ENCODE peak calls at places on chromosomes 5 and 9, in six cellular contexts. N, D, X, I, P and V are unnamed samples.

GRCh38 chr5:133664422-133664821 is 52.1 kb upstream of the FSTL4 start:
- DNase-seq in N (no peak), I (no peak), P (peak; percentile 96), D (no peak), X (peak; percentile 72), V (no peak)

GRCh38 chr5:134149571-134150303 is 27.0 kb downstream of the SKP1 start:
- DNase-seq in N (no peak), P (no peak), I (no peak), X (peak; percentile 90), D (no peak), V (no peak)

GRCh38 chr5:18314192-18314778 is 680.0 kb downstream of the TAF11L14 start:
- DNase-seq in I (no peak), X (no peak), P (peak; percentile 32), D (peak; percentile 43), N (no peak), V (peak; percentile 39)

GRCh38 chr9:136963751-136964150 is 11.7 kb downstream of the LCN12 start:
- DNase-seq in D (no peak), N (no peak), X (no peak), P (no peak), I (no peak), V (no peak)

GRCh38 chr9:114282104-114282485 is 40.8 kb upstream of the ORM1 start:
- DNase-seq in I (peak; percentile 17), X (no peak), P (no peak), D (no peak), N (peak; percentile 10), V (no peak)

GRCh38 chr5:6452622-6453504 is 4.2 kb downstream of the UBE2QL1 start:
- DNase-seq in N (peak; percentile 36), P (no peak), X (no peak), D (no peak), I (no peak), V (no peak)

GRCh38 chr9:126599047-126599650 is 14.6 kb upstream of the LMX1B start:
- DNase-seq in P (no peak), N (no peak), D (no peak), X (no peak), I (no peak), V (no peak)

GRCh38 chr5:179166886-179167841 is 107.0 kb downstream of the ZNF354C start:
- DNase-seq in I (peak; percentile 73), D (peak; percentile 50), P (peak; percentile 42), N (peak; percentile 36), X (no peak), V (peak; percentile 88)

GRCh38 chr5:170681013-170681433 is 102.5 kb upstream of the GABRP start:
- DNase-seq in P (peak; percentile 63), X (peak; percentile 29), I (no peak), D (no peak), N (peak; percentile 15), V (peak; percentile 36)

GRCh38 chr5:176761755-176762154 is 48.6 kb upstream of the UNC5A start:
- DNase-seq in P (no peak), I (no peak), X (no peak), N (no peak), D (no peak), V (no peak)

GRCh38 chr9:129954868-129955550 is 88.0 kb downstream of the FNBP1 start:
- DNase-seq in N (no peak), P (no peak), I (no peak), X (no peak), D (peak; percentile 11), V (no peak)

GRCh38 chr9:109817146-109817845 is 37.3 kb downstream of the PALM2AKAP2 start:
- DNase-seq in P (peak; percentile 64), D (no peak), N (no peak), X (peak; percentile 69), I (no peak), V (no peak)

GRCh38 chr5:68371607-68372006 is 156.1 kb downstream of the PIK3R1 start:
- DNase-seq in D (no peak), I (no peak), N (no peak), P (no peak), X (no peak), V (no peak)
- TF ChIP-seq CTCF in D (no peak), I (no peak), N (no peak), P (no peak), X (no peak), V (no peak)

GRCh38 chr5:31333475-31333874 is 140.0 kb downstream of the CDH6 start:
- DNase-seq in D (no peak), N (no peak), P (no peak), X (no peak), I (no peak), V (no peak)

GRCh38 chr5:31334061-31334700 is 140.7 kb downstream of the CDH6 start:
- DNase-seq in P (no peak), I (no peak), D (no peak), X (no peak), N (no peak), V (no peak)

GRCh38 chr5:31324832-31325231 is 131.3 kb downstream of the CDH6 start:
- DNase-seq in N (no peak), X (no peak), I (no peak), D (no peak), P (no peak), V (no peak)

GRCh38 chr5:31328031-31328430 is 134.5 kb downstream of the CDH6 start:
- DNase-seq in N (no peak), X (no peak), I (no peak), D (no peak), P (no peak), V (no peak)

DNA sequence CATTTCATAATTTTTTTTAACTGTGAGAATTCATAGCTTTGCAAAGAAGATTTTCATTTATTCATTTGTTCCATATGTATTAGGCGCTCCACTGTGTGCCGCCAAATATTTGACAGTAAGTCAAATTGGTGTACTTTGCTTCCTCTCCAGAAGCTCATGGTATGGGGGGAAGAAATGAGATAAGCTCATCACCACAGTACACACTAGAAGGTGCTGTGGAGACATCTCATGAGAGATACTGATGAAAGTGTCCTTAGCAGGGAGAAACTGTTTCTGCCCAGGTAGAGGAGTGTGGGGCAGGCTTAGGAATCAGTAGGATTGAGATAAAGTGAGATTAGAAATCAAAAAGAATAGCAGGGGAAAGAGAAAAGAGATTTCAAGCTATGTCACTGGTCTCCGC is 136.2 kb downstream of the CDH6 start:
- DNase-seq in P (no peak), N (no peak), X (no peak), I (no peak), D (no peak), V (no peak)
- TF ChIP-seq CTCF in P (no peak), N (no peak), X (peak; percentile 24), I (no peak), D (no peak), V (no peak)

GRCh38 chr5:33737697-33738096 is 154.1 kb downstream of the ADAMTS12 start:
- DNase-seq in I (no peak), P (no peak), N (no peak), D (no peak), X (no peak), V (no peak)
- TF ChIP-seq CTCF in I (no peak), P (no peak), N (no peak), D (no peak), X (no peak), V (no peak)

GRCh38 chr5:4941957-4942830 is 197.9 kb upstream of the ADAMTS16 start:
- DNase-seq in N (no peak), D (no peak), I (peak; percentile 21), P (peak; percentile 28), X (no peak), V (peak; percentile 47)
- TF ChIP-seq CTCF in N (peak; percentile 80), D (peak; percentile 94), I (peak; percentile 81), P (peak; percentile 95), X (peak; percentile 41), V (peak; percentile 78)

DNA sequence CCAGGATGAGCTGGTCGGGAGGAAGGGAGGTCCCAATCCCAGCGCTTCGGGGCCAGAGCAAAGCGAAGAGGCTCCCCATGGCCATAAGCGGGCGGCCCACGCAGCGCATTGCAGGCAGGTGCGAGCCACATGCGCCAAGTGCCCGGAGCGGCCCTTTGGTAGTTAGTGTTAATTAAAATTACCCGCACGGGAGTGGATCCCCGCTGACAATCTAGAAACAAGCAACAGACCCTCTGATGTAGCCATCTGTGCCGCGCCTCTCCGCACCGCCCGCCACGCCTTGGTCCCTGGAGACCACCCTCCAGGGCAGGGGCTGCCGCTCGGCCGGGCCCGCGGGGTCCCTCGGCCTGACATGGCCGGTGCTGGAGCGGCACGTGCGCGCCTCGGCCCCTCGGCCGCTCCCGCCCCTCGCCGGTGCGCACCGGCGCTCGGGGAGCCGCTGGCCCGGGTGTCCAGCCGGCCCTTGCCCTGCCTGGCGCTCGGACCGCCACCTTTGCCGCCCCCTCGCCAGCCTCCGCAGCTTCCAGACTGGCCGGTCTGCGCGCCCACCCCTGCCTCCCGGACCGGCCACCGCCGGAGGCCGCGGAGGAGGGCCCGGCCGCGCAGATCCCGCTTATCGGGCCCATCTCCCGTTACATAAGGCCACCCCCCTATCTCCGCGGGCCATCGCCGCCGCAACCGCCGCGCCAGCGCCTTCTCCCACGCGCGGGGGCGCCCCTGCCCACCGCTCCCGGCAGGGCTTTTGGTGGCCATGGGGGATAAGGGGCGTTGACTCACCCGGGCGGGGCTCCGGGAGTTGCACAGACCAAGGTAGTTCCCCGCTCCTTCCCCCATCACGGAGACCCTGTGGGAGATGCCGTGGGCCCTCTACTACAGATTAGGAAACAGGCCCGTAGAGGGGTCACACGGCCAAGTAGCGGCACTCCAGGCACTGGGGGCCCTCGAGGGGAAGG is 1.9 kb upstream of the IL13 start:
- DNase-seq in D (no peak), N (no peak), X (no peak), P (peak; percentile 45), I (no peak), V (peak; percentile 62)
- TF ChIP-seq CTCF in D (no peak), N (no peak), X (peak; percentile 6), P (no peak), I (no peak), V (peak; percentile 47)

GRCh38 chr5:32777733-32778132 is 66.6 kb downstream of the NPR3 start:
- DNase-seq in X (no peak), P (no peak), N (no peak), D (no peak), I (no peak), V (no peak)
- TF ChIP-seq CTCF in X (no peak), P (no peak), N (no peak), D (no peak), I (no peak), V (no peak)

DNA sequence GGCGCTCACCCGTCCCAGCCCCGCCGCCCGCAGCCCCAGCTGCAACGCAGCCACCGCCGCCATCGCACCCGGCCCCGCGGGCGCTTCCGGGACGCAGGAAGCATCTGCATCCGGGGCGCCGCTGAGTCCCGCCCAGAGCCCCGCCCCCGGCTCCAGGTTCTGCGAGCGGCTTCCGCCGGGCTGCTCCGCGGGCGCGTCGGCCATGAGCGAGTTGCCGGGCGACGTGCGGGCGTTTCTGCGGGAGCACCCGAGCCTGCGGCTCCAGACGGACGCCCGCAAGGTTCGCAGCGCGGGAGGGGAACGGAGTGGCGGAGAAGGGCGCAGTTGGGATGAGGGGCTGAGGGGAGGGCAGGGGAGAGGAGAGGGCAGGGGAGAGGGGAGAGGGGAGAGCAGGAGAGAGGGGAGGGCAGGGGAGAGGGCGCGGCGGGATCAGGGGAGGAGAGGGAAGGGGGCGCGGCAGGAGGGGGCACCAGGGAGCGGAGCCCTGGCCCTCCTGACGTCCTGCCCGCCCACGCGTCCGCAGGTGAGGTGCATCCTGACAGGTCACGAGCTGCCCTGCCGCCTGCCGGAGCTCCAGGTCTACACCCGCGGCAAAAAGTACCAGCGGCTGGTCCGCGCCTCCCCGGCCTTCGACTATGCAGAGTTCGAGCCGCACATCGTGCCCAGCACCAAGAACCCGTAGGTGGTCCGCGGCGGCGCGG is at the start of the genes SURF1 and SURF2:
- DNase-seq in P (peak; percentile 94), X (peak; percentile 76), D (peak; percentile 92), N (peak; percentile 91), I (peak; percentile 88), V (peak; percentile 96)
- TF ChIP-seq CTCF in P (peak; percentile 28), X (peak; percentile 40), D (peak; percentile 41), N (no peak), I (no peak), V (no peak)